ENCODE peak calls at places on chromosomes 16 and 17, in eight cellular contexts. X is lung; T is fibroblast of lung; M is CD4-positive, CD25-positive, alpha-beta regulatory T cell; A is lower lobe of right lung; J is stomach; K is pancreas; Z is left ventricle myocardium inferior. V is an unnamed sample. For H3K4me1, the result is how much of the 10 kb centered on the place peaks cover.

GRCh38 chr17:1232786-1233185 is 37.5 kb upstream of the BHLHA9 start:
- DNase-seq in M (no peak), A (no peak), T (peak), J (no peak), X (no peak), K (no peak), Z (no peak), V (no peak)

GRCh38 chr17:2700031-2700490 is 11.5 kb downstream of the CLUH start:
- DNase-seq in T (no peak), Z (no peak), M (no peak), A (peak), X (no peak), J (no peak), K (no peak), V (no peak)

GRCh38 chr16:23145186-23145585 is 4.1 kb downstream of the USP31 start:
- DNase-seq in Z (no peak), X (no peak), J (no peak), T (no peak), A (no peak), M (no peak), K (no peak), V (no peak)

GRCh38 chr16:76396977-76397376 is 119.8 kb downstream of the CNTNAP4 start:
- DNase-seq in M (no peak), K (no peak), Z (no peak), T (no peak), A (no peak), X (no peak), J (no peak), V (no peak)

GRCh38 chr16:89453662-89454321 is 36.6 kb downstream of the ANKRD11 start:
- DNase-seq in K (peak), J (peak), X (no peak), M (no peak), Z (peak), T (no peak), A (peak), V (no peak)

GRCh38 chr16:3023415-3023668 is 400 bp downstream of the HCFC1R1 start:
- DNase-seq in T (peak), X (no peak), A (no peak), Z (peak), K (peak), M (no peak), J (no peak), V (peak)

GRCh38 chr17:35167666-35168065 is 20.0 kb downstream of the UNC45B start:
- DNase-seq in T (peak), Z (no peak), A (no peak), K (no peak), X (no peak), M (no peak), J (no peak), V (no peak)

GRCh38 chr16:79897444-79898146 is 297.1 kb upstream of the MAF start:
- DNase-seq in T (peak), X (no peak), Z (no peak), A (no peak), M (no peak), J (no peak), K (no peak), V (no peak)

GRCh38 chr17:12078791-12079190 is 58.1 kb downstream of the MAP2K4 start:
- DNase-seq in Z (no peak), J (no peak), A (no peak), X (no peak), M (no peak), K (no peak), T (peak), V (no peak)

GRCh38 chr16:69706256-69706974 is 19.9 kb downstream of the NQO1 start:
- DNase-seq in X (no peak), A (no peak), K (no peak), Z (no peak), J (no peak), M (no peak), T (peak), V (no peak)
- H3K4me3 ChIP-seq in X (no peak), A (no peak), K (no peak), Z (no peak), J (no peak), M (no peak), T (no peak), V (no peak)

DNA sequence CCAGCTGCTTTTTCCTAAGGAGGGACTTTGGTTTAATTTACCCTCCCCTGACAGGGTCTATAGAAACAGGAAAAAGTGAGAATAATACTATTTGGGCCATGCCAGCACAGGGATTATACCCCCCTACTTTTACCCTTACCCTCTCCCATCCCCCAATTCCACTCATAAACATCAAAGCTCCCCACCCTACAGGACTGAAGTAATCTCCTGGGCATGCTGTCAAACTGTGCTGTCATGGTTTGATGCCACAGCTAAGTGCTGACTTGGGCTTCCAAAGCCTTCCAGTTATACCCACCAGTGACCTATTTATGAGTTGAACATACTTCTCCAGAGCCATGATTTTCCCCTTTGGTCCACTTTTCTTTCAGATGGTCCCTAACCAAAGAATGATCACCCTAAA is 12.8 kb downstream of the PHF12 start:
- DNase-seq in M (no peak), X (no peak), Z (no peak), T (no peak), K (no peak), A (no peak), J (no peak), V (no peak)
- H3K4me1 ChIP-seq in M (half or more), X (half or more), Z (half or more), T (under half), K (half or more), A (half or more), J (under half), V (under half)

DNA sequence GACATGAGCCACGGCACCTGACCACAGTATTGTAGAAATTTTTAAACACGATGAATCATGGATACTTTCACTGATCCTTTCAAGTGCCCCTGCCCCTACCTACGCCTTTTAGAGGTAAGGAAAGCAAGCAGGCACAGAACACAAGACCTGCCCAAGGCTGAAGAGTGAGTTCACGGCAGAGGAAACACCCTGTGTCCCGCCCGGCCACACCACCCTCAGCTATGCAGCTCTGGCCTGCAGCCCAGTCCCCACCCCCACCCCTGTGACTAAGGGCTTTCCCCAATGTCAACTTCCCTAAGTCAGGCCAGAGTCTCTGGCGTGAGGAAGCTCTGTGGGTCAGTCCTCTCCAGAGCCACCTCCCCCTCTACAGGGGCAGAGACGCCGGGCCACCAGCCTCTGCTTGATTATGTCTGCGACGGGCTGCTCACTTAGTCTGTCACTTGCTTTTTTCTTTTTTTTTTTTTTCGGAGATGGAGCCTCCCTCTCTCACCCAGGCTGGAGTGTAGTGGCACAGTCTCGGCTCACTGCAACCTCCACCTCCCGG is 8.4 kb downstream of the SLC16A5 start:
- DNase-seq in Z (peak), J (peak), K (peak), M (no peak), X (peak), T (peak), A (peak), V (peak)
- H3K4me3 ChIP-seq in Z (no peak), J (no peak), K (no peak), M (no peak), X (no peak), T (no peak), A (no peak), V (no peak)

DNA sequence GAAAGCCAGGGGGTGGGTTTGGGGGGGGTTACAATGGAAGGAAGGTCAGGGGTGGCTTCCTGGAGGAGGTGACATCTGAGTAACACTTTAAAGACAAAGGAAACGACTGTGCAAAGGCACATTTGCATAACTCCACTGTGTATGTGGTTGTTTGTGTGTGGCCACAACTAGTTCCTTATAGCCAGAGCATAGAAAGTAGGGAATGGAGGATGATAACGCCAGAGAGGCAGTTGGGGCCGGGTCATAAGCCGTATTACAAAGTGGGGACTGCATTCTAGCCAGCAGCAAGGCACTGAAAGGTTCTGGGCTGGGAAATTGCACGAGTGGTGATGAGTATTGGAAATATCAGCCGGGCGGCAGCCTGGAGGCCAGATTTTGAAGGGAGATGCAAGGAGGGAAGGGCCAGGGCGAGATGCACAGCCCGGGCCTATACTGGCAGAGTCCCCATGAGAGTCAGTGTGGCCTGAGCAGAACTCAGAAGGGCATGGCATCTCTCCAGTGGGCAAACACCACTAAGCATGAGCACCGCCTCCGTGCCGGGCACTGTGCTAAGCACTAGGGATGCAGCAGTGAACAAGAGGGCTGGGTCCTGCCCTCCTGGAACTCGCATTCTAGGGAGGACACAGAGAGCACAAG is 33.6 kb downstream of the TK2 start:
- DNase-seq in Z (no peak), X (no peak), A (no peak), K (no peak), J (no peak), M (peak), T (no peak), V (no peak)
- H3K4me1 ChIP-seq in Z (half or more), X (under half), A (half or more), K (under half), J (half or more), M (half or more), T (under half), V (half or more)

GRCh38 chr17:45951941-45952340 is 47.1 kb upstream of the STH start:
- DNase-seq in A (no peak), X (no peak), J (no peak), T (no peak), K (no peak), Z (no peak), M (no peak), V (no peak)
- H3K4me3 ChIP-seq in A (no peak), X (no peak), J (no peak), T (no peak), K (no peak), Z (no peak), M (no peak), V (no peak)

GRCh38 chr17:78172284-78173024 is 4.1 kb downstream of the SYNGR2 start:
- DNase-seq in Z (peak), T (no peak), K (peak), A (peak), X (peak), J (peak), M (no peak), V (peak)

GRCh38 chr17:78173025-78173715 is 4.8 kb downstream of the SYNGR2 start:
- DNase-seq in T (no peak), J (no peak), M (peak), K (no peak), Z (no peak), A (peak), X (no peak), V (no peak)

GRCh38 chr17:78166416-78166815 is 2.0 kb upstream of the SYNGR2 start:
- DNase-seq in Z (no peak), K (no peak), A (no peak), X (no peak), M (no peak), J (no peak), T (no peak), V (no peak)

GRCh38 chr17:78170692-78171590 is 2.6 kb downstream of the SYNGR2 start:
- DNase-seq in Z (no peak), X (no peak), K (no peak), A (no peak), J (no peak), T (no peak), M (no peak), V (no peak)

GRCh38 chr17:78168906-78169793 is 769 bp downstream of the SYNGR2 start:
- DNase-seq in A (peak), J (peak), T (no peak), Z (peak), M (no peak), X (peak), K (peak), V (peak)
- H3K4me1 ChIP-seq in A (half or more), J (half or more), T (under half), Z (half or more), M (under half), X (under half), K (under half), V (under half)

DNA sequence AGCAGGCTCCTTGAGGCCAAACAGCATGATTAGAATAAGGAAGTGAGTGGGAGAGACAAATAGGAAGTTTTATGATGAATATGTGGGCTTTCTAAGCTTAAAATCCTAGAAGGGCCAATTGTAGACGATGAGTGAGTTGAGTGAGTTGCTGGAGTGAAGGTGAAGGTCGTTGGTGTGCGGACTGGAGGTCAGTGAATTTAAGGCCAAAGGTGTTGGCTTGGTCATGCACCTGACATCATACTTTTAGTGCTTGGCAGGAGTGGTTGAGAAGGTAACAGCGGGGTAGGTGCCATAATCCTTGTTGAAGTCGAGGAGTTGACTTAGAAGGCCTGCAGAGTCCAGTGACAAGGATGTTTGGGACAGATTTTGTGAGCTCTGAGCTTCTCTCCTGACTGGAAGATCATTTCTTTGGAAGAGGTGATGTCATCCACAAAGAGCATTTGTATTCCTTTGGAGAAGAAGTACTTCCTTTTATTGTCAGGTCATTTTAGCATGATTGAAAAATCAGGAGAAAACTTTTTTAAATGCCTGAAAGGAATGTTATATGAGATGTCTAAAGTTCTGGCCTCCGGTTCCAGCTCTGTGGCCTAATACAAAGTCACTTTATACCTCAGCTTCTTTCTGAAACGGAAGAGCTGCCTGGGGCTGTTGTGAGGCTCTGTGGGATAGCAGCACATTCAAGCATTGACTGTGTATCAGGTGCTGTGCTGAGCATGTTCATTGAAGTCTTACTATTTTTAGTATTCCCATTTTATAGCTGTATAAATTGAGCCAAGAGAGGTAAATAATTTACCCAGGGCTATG is 53.6 kb upstream of the TBX2 start:
- DNase-seq in Z (no peak), T (no peak), K (no peak), A (no peak), M (no peak), X (no peak), J (no peak), V (no peak)
- H3K4me3 ChIP-seq in Z (no peak), T (no peak), K (no peak), A (no peak), M (no peak), X (no peak), J (no peak), V (no peak)

V was measured in PC-9.